ENCODE peak calls at places on chromosome 22, in five cellular contexts. O is gastrocnemius medialis; H is stimulated activated CD4-positive, alpha-beta T cell treated with anti-CD3 and anti-CD28 coated beads, Interleukin-1b, Interleukin-23, amount 100 ng/mL, for 24 hours; Y is mesendoderm; M is stimulated activated CD8-positive, alpha-beta memory T cell treated with anti-CD3 and anti-CD28 coated beads, Interleukin-4, amount 100 ng/mL, for 4 hours. G is an unnamed sample.

GRCh38 chr22:46331496-46331895 is 4.0 kb upstream of the TRMU start:
- DNase-seq in H (no peak), Y (no peak), M (no peak), O (no peak), G (no peak)

GRCh38 chr22:40673017-40673416 is 6.3 kb upstream of the MCHR1 start:
- DNase-seq in H (no peak), Y (no peak), O (no peak), M (no peak), G (no peak)

GRCh38 chr22:23591203-23591791 is 11.2 kb upstream of the IGLL1 start:
- DNase-seq in O (no peak), M (peak; percentile 31), Y (peak; percentile 84), H (peak; percentile 45), G (peak; percentile 15)

GRCh38 chr22:25824828-25825474 is 83.0 kb downstream of the MYO18B start:
- DNase-seq in O (no peak), Y (no peak), H (no peak), M (no peak), G (no peak)

GRCh38 chr22:36325163-36326031 is 62.4 kb downstream of the MYH9 start:
- DNase-seq in H (no peak), O (peak; percentile 55), Y (no peak), M (no peak), G (peak; percentile 96)

GRCh38 chr22:31540966-31541365 is 44.6 kb downstream of the SFI1 start:
- DNase-seq in O (no peak), M (no peak), Y (no peak), H (no peak), G (no peak)

GRCh38 chr22:42321908-42322561 is 51.6 kb upstream of the TCF20 start:
- DNase-seq in M (no peak), O (no peak), Y (no peak), H (no peak), G (no peak)

GRCh38 chr22:28589102-28589501 is 90.5 kb downstream of the TTC28 start:
- DNase-seq in H (no peak), O (no peak), Y (no peak), M (no peak), G (no peak)

GRCh38 chr22:24466831-24467249 is 28.3 kb upstream of the UPB1 start:
- DNase-seq in O (no peak), H (no peak), Y (no peak), M (no peak), G (peak; percentile 79)

GRCh38 chr22:32606181-32606580 is 131.6 kb downstream of the FBXO7 start:
- DNase-seq in Y (no peak), O (no peak), H (no peak), M (no peak), G (no peak)

GRCh38 chr22:48089601-48090331 is 1327.3 kb downstream of the TBC1D22A start:
- DNase-seq in O (peak; percentile 37), M (no peak), H (no peak), Y (no peak), G (no peak)

GRCh38 chr22:38751422-38752346 is 4.1 kb downstream of the SUN2 start:
- DNase-seq in M (no peak), O (peak; percentile 92), H (no peak), Y (no peak), G (no peak)

GRCh38 chr22:28984482-28985158 is 77.0 kb downstream of the C22orf31 start:
- DNase-seq in O (no peak), M (no peak), H (no peak), Y (no peak), G (no peak)

GRCh38 chr22:38882480-38882879 is 10.5 kb upstream of the CBX6 start:
- DNase-seq in Y (no peak), H (no peak), M (no peak), O (no peak), G (no peak)

GRCh38 chr22:23094260-23094659 is 23.9 kb downstream of the GNAZ start:
- DNase-seq in O (no peak), M (no peak), H (no peak), Y (no peak), G (no peak)

GRCh38 chr22:40122792-40123191 is 54.9 kb upstream of the TNRC6B start:
- DNase-seq in Y (no peak), O (no peak), M (no peak), H (no peak), G (no peak)

GRCh38 chr22:23065495-23066122 is 4.7 kb upstream of the GNAZ start:
- DNase-seq in Y (no peak), M (no peak), H (no peak), O (no peak), G (no peak)

GRCh38 chr22:21455334-21456089 is 11.7 kb upstream of the TMEM191C start:
- DNase-seq in M (no peak), Y (no peak), O (no peak), H (no peak), G (no peak)

GRCh38 chr22:29391546-29391945 is 3.2 kb upstream of the AP1B1 start:
- DNase-seq in M (no peak), O (no peak), H (no peak), Y (no peak), G (no peak)

GRCh38 chr22:23565942-23566715 is 14.0 kb downstream of the IGLL1 start:
- DNase-seq in H (no peak), O (no peak), M (no peak), Y (peak; percentile 26), G (no peak)

GRCh38 chr22:25745341-25746011 is 3.5 kb downstream of the MYO18B start:
- DNase-seq in Y (no peak), M (no peak), O (no peak), H (no peak), G (no peak)

GRCh38 chr22:30292069-30292970 is 3.0 kb upstream of the CASTOR1 start:
- DNase-seq in M (no peak), H (no peak), Y (no peak), O (no peak), G (no peak)

GRCh38 chr22:46172522-46172921 is 22.2 kb downstream of the PPARA start:
- DNase-seq in O (peak; percentile 81), Y (no peak), H (no peak), M (no peak), G (no peak)

GRCh38 chr22:30000566-30000965 is 79.7 kb upstream of the HORMAD2 start:
- DNase-seq in Y (no peak), O (no peak), H (no peak), M (no peak), G (no peak)

GRCh38 chr22:46931881-46932280 is 169.4 kb downstream of the TBC1D22A start:
- DNase-seq in H (no peak), O (no peak), M (no peak), Y (no peak), G (no peak)

GRCh38 chr22:39739338-39740027 is 154.1 kb downstream of the ENTHD1 start:
- DNase-seq in Y (no peak), O (no peak), H (no peak), M (no peak), G (no peak)

GRCh38 chr22:37054078-37054440 is 2.5 kb downstream of the KCTD17 start:
- DNase-seq in H (no peak), O (no peak), M (no peak), Y (no peak), G (no peak)

GRCh38 chr22:38397189-38398097 is 57.6 kb downstream of the KCNJ4 start:
- DNase-seq in Y (peak; percentile 99), M (no peak), H (no peak), O (no peak), G (no peak)

GRCh38 chr22:38144025-38144405 is 33.5 kb upstream of the BAIAP2L2 start:
- DNase-seq in Y (peak; percentile 61), O (peak; percentile 10), M (no peak), H (no peak), G (no peak)

GRCh38 chr22:45707605-45708004 is 36.0 kb downstream of the ATXN10 start:
- DNase-seq in M (no peak), Y (no peak), H (no peak), O (no peak), G (no peak)

GRCh38 chr22:29872145-29872893 is 10.7 kb upstream of the MTMR3 start:
- DNase-seq in O (peak; percentile 86), M (no peak), Y (peak; percentile 41), H (no peak), G (no peak)

GRCh38 chr22:31840581-31840980 is 86.8 kb downstream of the DEPDC5 start:
- DNase-seq in M (no peak), O (no peak), H (no peak), Y (no peak), G (no peak)

GRCh38 chr22:30460147-30460546 is 11.7 kb downstream of the SEC14L3 start:
- DNase-seq in H (no peak), O (no peak), M (no peak), Y (no peak), G (no peak)

GRCh38 chr22:43891360-43892182 is at the start of gene PNPLA5:
- DNase-seq in H (no peak), M (no peak), O (no peak), Y (peak; percentile 50), G (peak; percentile 58)

GRCh38 chr22:48841881-48842582 is 985.6 kb downstream of the BRD1 start:
- DNase-seq in H (no peak), M (no peak), Y (no peak), O (no peak), G (no peak)

GRCh38 chr22:42720263-42721044 is at the start of gene A4GALT:
- DNase-seq in Y (no peak), H (no peak), M (no peak), O (no peak), G (no peak)

GRCh38 chr22:43854151-43854785 is 8.0 kb downstream of the SULT4A1 start:
- DNase-seq in Y (no peak), M (no peak), O (peak; percentile 8), H (no peak), G (no peak)